ENCODE peak calls at places on chromosomes 4 and X, in seven cellular contexts. L is heart left ventricle, I is transverse colon, F is right atrium auricular region, B is GM12865, W is PC-9, V is endodermal cell. S is an unnamed sample.

GRCh38 chrX:68599256-68600152 is 48.0 kb upstream of the STARD8 start:
- DNase-seq in L (no peak), I (no peak), F (no peak), B (no peak), W (no peak), V (peak), S (no peak)

GRCh38 chrX:78958419-78959116 is 13.4 kb downstream of the P2RY10 start:
- DNase-seq in L (no peak), I (no peak), F (no peak), B (no peak), W (no peak), V (no peak), S (no peak)

GRCh38 chr4:183099537-183100297 is 660 bp downstream of the WWC2 start:
- DNase-seq in L (peak), I (no peak), F (no peak), B (no peak), W (peak), V (peak), S (peak)

GRCh38 chr4:56240554-56241190 is 146.6 kb downstream of the AASDH start:
- DNase-seq in L (no peak), I (no peak), F (no peak), B (no peak), W (no peak), V (no peak), S (no peak)

GRCh38 chr4:140081582-140082398 is 72.2 kb downstream of the MAML3 start:
- DNase-seq in L (no peak), I (no peak), F (no peak), B (no peak), W (no peak), V (no peak), S (no peak)

GRCh38 chr4:169744601-169745000 is 13.1 kb downstream of the HPF1 start:
- DNase-seq in L (no peak), I (no peak), F (no peak), B (no peak), W (no peak), V (no peak), S (no peak)

GRCh38 chr4:78971326-78971725 is 32.1 kb upstream of the PAQR3 start:
- DNase-seq in L (no peak), I (no peak), F (no peak), B (no peak), W (no peak), V (no peak), S (no peak)

GRCh38 chrX:40945366-40945713 is 139.9 kb upstream of the USP9X start:
- DNase-seq in L (no peak), I (peak), F (no peak), B (peak), W (peak), V (no peak), S (no peak)

GRCh38 chrX:27565992-27566391 is 24.2 kb upstream of the DCAF8L2 start:
- DNase-seq in L (no peak), I (no peak), F (no peak), B (no peak), W (no peak), V (peak), S (no peak)

GRCh38 chr4:152206185-152206584 is 329.7 kb downstream of the FBXW7 start:
- DNase-seq in L (no peak), I (no peak), F (no peak), B (no peak), W (no peak), V (no peak), S (no peak)

GRCh38 chr4:39825090-39825489 is 127.2 kb downstream of the UBE2K start:
- DNase-seq in L (no peak), I (no peak), F (no peak), B (no peak), W (no peak), V (no peak), S (no peak)

GRCh38 chrX:69156638-69157037 is 8.6 kb downstream of the PJA1 start:
- DNase-seq in L (no peak), I (no peak), F (no peak), B (no peak), W (no peak), V (no peak), S (no peak)

GRCh38 chr4:6222761-6223292 is 22.5 kb upstream of the JAKMIP1 start:
- DNase-seq in L (no peak), I (no peak), F (no peak), B (no peak), W (no peak), V (peak), S (no peak)

GRCh38 chr4:123503698-123504389 is 107.2 kb downstream of the SPRY1 start:
- DNase-seq in L (no peak), I (no peak), F (no peak), B (no peak), W (no peak), V (no peak), S (no peak)

GRCh38 chr4:154407483-154407882 is 84.1 kb downstream of the DCHS2 start:
- DNase-seq in L (no peak), I (no peak), F (no peak), B (no peak), W (no peak), V (no peak), S (no peak)
- TF ChIP-seq CTCF in L (no peak), I (no peak), F (no peak), B (no peak), W (no peak), V (no peak), S (no peak)

GRCh38 chr4:3366893-3367775 is 74.3 kb downstream of the RGS12 start:
- DNase-seq in L (no peak), I (no peak), F (peak), B (no peak), W (no peak), V (peak), S (no peak)
- TF ChIP-seq CTCF in L (no peak), I (no peak), F (no peak), B (no peak), W (no peak), V (peak), S (no peak)

GRCh38 chrX:153611298-153612095 is 12.6 kb upstream of the CCNQ start:
- DNase-seq in L (no peak), I (no peak), F (no peak), B (no peak), W (no peak), V (no peak), S (no peak)

GRCh38 chrX:153610834-153611209 is 11.9 kb upstream of the CCNQ start:
- DNase-seq in L (no peak), I (no peak), F (no peak), B (no peak), W (no peak), V (no peak), S (no peak)

GRCh38 chrX:153608821-153609220 is 9.9 kb upstream of the CCNQ start:
- DNase-seq in L (no peak), I (no peak), F (no peak), B (no peak), W (no peak), V (no peak), S (no peak)

GRCh38 chrX:153608376-153608775 is 9.4 kb upstream of the CCNQ start:
- DNase-seq in L (no peak), I (no peak), F (no peak), B (no peak), W (no peak), V (no peak), S (no peak)

GRCh38 chrX:153609917-153610833 is 11.2 kb upstream of the CCNQ start:
- DNase-seq in L (peak), I (peak), F (no peak), B (peak), W (peak), V (peak), S (peak)
- TF ChIP-seq CTCF in L (peak), I (peak), F (peak), B (peak), W (peak), V (peak), S (peak)

GRCh38 chr4:173829565-173829964 is 299.5 kb upstream of the HAND2 start:
- DNase-seq in L (no peak), I (no peak), F (no peak), B (no peak), W (no peak), V (no peak), S (no peak)

GRCh38 chr4:173835863-173836262 is 305.8 kb upstream of the HAND2 start:
- DNase-seq in L (no peak), I (peak), F (peak), B (no peak), W (no peak), V (peak), S (no peak)

GRCh38 chr4:173837517-173837916 is 307.5 kb upstream of the HAND2 start:
- DNase-seq in L (no peak), I (no peak), F (no peak), B (no peak), W (no peak), V (no peak), S (no peak)

GRCh38 chr4:173834151-173834550 is 304.1 kb upstream of the HAND2 start:
- DNase-seq in L (no peak), I (no peak), F (no peak), B (no peak), W (no peak), V (no peak), S (no peak)
- TF ChIP-seq CTCF in L (no peak), I (no peak), F (no peak), B (no peak), W (no peak), V (peak), S (no peak)

GRCh38 chrX:16671005-16671404 is 21.0 kb downstream of the S100G start:
- DNase-seq in L (no peak), I (no peak), F (no peak), B (peak), W (peak), V (peak), S (no peak)
- TF ChIP-seq CTCF in L (peak), I (peak), F (no peak), B (no peak), W (peak), V (peak), S (no peak)

S was measured in natural killer cell.